ENCODE peak calls at places on chromosome 7, in nine cellular contexts. One of them, this sample, is unnamed.
A peak's percentile ranks its signal among the peaks of the same experiment; 100 is the strongest.

GRCh38 chr7:12357508-12357907 is 46.2 kb downstream of the VWDE start:
- DNase-seq in GM13977: peak; percentile 12
- DNase-seq in endothelial cell: no peak
- DNase-seq in CD8-positive, alpha-beta T cell: no peak
- DNase-seq in lower leg skin: no peak
- DNase-seq in astrocyte of the cerebellum: no peak
- DNase-seq in cardiac fibroblast: no peak
- DNase-seq in AG04449: no peak
- DNase-seq in upper lobe of left lung: no peak
- DNase-seq in this sample: no peak

GRCh38 chr7:148623586-148624282 is 33.2 kb downstream of the C7orf33 start:
- DNase-seq in GM13977: no peak
- DNase-seq in endothelial cell: no peak
- DNase-seq in CD8-positive, alpha-beta T cell: no peak
- DNase-seq in lower leg skin: no peak
- DNase-seq in astrocyte of the cerebellum: peak; percentile 63
- DNase-seq in cardiac fibroblast: peak; percentile 58
- DNase-seq in AG04449: no peak
- DNase-seq in upper lobe of left lung: no peak
- DNase-seq in this sample: no peak

GRCh38 chr7:157474685-157475084 is 137.9 kb downstream of the DNAJB6 start:
- DNase-seq in GM13977: no peak
- DNase-seq in endothelial cell: no peak
- DNase-seq in CD8-positive, alpha-beta T cell: no peak
- DNase-seq in lower leg skin: no peak
- DNase-seq in astrocyte of the cerebellum: no peak
- DNase-seq in cardiac fibroblast: no peak
- DNase-seq in AG04449: no peak
- DNase-seq in upper lobe of left lung: no peak
- DNase-seq in this sample: no peak

GRCh38 chr7:4694653-4695335 is 12.7 kb downstream of the FOXK1 start:
- DNase-seq in GM13977: no peak
- DNase-seq in endothelial cell: no peak
- DNase-seq in CD8-positive, alpha-beta T cell: no peak
- DNase-seq in lower leg skin: peak; percentile 76
- DNase-seq in astrocyte of the cerebellum: peak; percentile 69
- DNase-seq in cardiac fibroblast: peak; percentile 87
- DNase-seq in AG04449: no peak
- DNase-seq in upper lobe of left lung: no peak
- DNase-seq in this sample: no peak

GRCh38 chr7:2715341-2716231 is 27.6 kb downstream of the AMZ1 start:
- DNase-seq in GM13977: peak; percentile 70
- DNase-seq in endothelial cell: no peak
- DNase-seq in CD8-positive, alpha-beta T cell: peak; percentile 25
- DNase-seq in lower leg skin: no peak
- DNase-seq in astrocyte of the cerebellum: no peak
- DNase-seq in cardiac fibroblast: no peak
- DNase-seq in AG04449: no peak
- DNase-seq in upper lobe of left lung: no peak
- DNase-seq in this sample: no peak

GRCh38 chr7:108263364-108263951 is 133.3 kb upstream of the LAMB4 start:
- DNase-seq in GM13977: no peak
- DNase-seq in endothelial cell: no peak
- DNase-seq in CD8-positive, alpha-beta T cell: no peak
- DNase-seq in lower leg skin: no peak
- DNase-seq in astrocyte of the cerebellum: no peak
- DNase-seq in cardiac fibroblast: no peak
- DNase-seq in AG04449: no peak
- DNase-seq in upper lobe of left lung: peak; percentile 10
- DNase-seq in this sample: no peak

GRCh38 chr7:8251195-8251594 is 10.8 kb downstream of the ICA1 start:
- DNase-seq in GM13977: no peak
- DNase-seq in endothelial cell: no peak
- DNase-seq in CD8-positive, alpha-beta T cell: no peak
- DNase-seq in lower leg skin: no peak
- DNase-seq in astrocyte of the cerebellum: no peak
- DNase-seq in cardiac fibroblast: no peak
- DNase-seq in AG04449: no peak
- DNase-seq in upper lobe of left lung: no peak
- DNase-seq in this sample: no peak

GRCh38 chr7:138865843-138866242 is 67.8 kb upstream of the ATP6V0A4 start:
- DNase-seq in GM13977: peak; percentile 72
- DNase-seq in endothelial cell: no peak
- DNase-seq in CD8-positive, alpha-beta T cell: peak; percentile 19
- DNase-seq in lower leg skin: no peak
- DNase-seq in astrocyte of the cerebellum: no peak
- DNase-seq in cardiac fibroblast: no peak
- DNase-seq in AG04449: no peak
- DNase-seq in upper lobe of left lung: no peak
- DNase-seq in this sample: no peak

GRCh38 chr7:151311294-151311864 is 30.2 kb upstream of the NUB1 start:
- DNase-seq in GM13977: no peak
- DNase-seq in endothelial cell: peak; percentile 45
- DNase-seq in CD8-positive, alpha-beta T cell: no peak
- DNase-seq in lower leg skin: no peak
- DNase-seq in astrocyte of the cerebellum: no peak
- DNase-seq in cardiac fibroblast: no peak
- DNase-seq in AG04449: no peak
- DNase-seq in upper lobe of left lung: no peak
- DNase-seq in this sample: no peak

GRCh38 chr7:148474421-148474820 is 116.1 kb upstream of the C7orf33 start:
- DNase-seq in GM13977: no peak
- DNase-seq in endothelial cell: no peak
- DNase-seq in CD8-positive, alpha-beta T cell: no peak
- DNase-seq in lower leg skin: no peak
- DNase-seq in astrocyte of the cerebellum: no peak
- DNase-seq in cardiac fibroblast: no peak
- DNase-seq in AG04449: no peak
- DNase-seq in upper lobe of left lung: no peak
- DNase-seq in this sample: peak; percentile 29

GRCh38 chr7:17598846-17599245 is 300.4 kb downstream of the AHR start:
- DNase-seq in GM13977: no peak
- DNase-seq in endothelial cell: no peak
- DNase-seq in CD8-positive, alpha-beta T cell: no peak
- DNase-seq in lower leg skin: no peak
- DNase-seq in astrocyte of the cerebellum: no peak
- DNase-seq in cardiac fibroblast: no peak
- DNase-seq in AG04449: no peak
- DNase-seq in upper lobe of left lung: no peak
- DNase-seq in this sample: no peak

GRCh38 chr7:17599733-17600685 is 301.6 kb downstream of the AHR start:
- DNase-seq in GM13977: no peak
- DNase-seq in endothelial cell: no peak
- DNase-seq in CD8-positive, alpha-beta T cell: no peak
- DNase-seq in lower leg skin: no peak
- DNase-seq in astrocyte of the cerebellum: peak; percentile 96
- DNase-seq in cardiac fibroblast: peak; percentile 95
- DNase-seq in AG04449: peak; percentile 90
- DNase-seq in upper lobe of left lung: no peak
- DNase-seq in this sample: no peak

GRCh38 chr7:151711906-151712771 is 164.8 kb downstream of the PRKAG2 start:
- DNase-seq in GM13977: no peak
- DNase-seq in endothelial cell: no peak
- DNase-seq in CD8-positive, alpha-beta T cell: no peak
- DNase-seq in lower leg skin: no peak
- DNase-seq in astrocyte of the cerebellum: no peak
- DNase-seq in cardiac fibroblast: no peak
- DNase-seq in AG04449: no peak
- DNase-seq in upper lobe of left lung: peak; percentile 87
- DNase-seq in this sample: no peak

GRCh38 chr7:1894906-1895663 is 225.0 kb downstream of the ELFN1 start:
- DNase-seq in GM13977: no peak
- DNase-seq in endothelial cell: no peak
- DNase-seq in CD8-positive, alpha-beta T cell: no peak
- DNase-seq in lower leg skin: no peak
- DNase-seq in astrocyte of the cerebellum: no peak
- DNase-seq in cardiac fibroblast: no peak
- DNase-seq in AG04449: no peak
- DNase-seq in upper lobe of left lung: no peak
- DNase-seq in this sample: no peak

GRCh38 chr7:57308631-57309408 is 141.2 kb upstream of the ZNF716 start:
- DNase-seq in GM13977: no peak
- DNase-seq in endothelial cell: no peak
- DNase-seq in CD8-positive, alpha-beta T cell: no peak
- DNase-seq in lower leg skin: no peak
- DNase-seq in astrocyte of the cerebellum: no peak
- DNase-seq in cardiac fibroblast: no peak
- DNase-seq in AG04449: no peak
- DNase-seq in upper lobe of left lung: no peak
- DNase-seq in this sample: no peak

GRCh38 chr7:76506081-76506440 is 4.3 kb upstream of the UPK3B start:
- DNase-seq in GM13977: no peak
- DNase-seq in endothelial cell: no peak
- DNase-seq in CD8-positive, alpha-beta T cell: no peak
- DNase-seq in lower leg skin: no peak
- DNase-seq in astrocyte of the cerebellum: no peak
- DNase-seq in cardiac fibroblast: no peak
- DNase-seq in AG04449: no peak
- DNase-seq in upper lobe of left lung: peak; percentile 12
- DNase-seq in this sample: no peak

GRCh38 chr7:107186242-107186641 is 17.4 kb downstream of the HBP1 start:
- DNase-seq in GM13977: no peak
- DNase-seq in endothelial cell: no peak
- DNase-seq in CD8-positive, alpha-beta T cell: no peak
- DNase-seq in lower leg skin: no peak
- DNase-seq in astrocyte of the cerebellum: no peak
- DNase-seq in cardiac fibroblast: no peak
- DNase-seq in AG04449: no peak
- DNase-seq in upper lobe of left lung: no peak
- DNase-seq in this sample: no peak

GRCh38 chr7:129401228-129401967 is 32.8 kb upstream of the STRIP2 start:
- DNase-seq in GM13977: no peak
- DNase-seq in endothelial cell: no peak
- DNase-seq in CD8-positive, alpha-beta T cell: no peak
- DNase-seq in lower leg skin: no peak
- DNase-seq in astrocyte of the cerebellum: no peak
- DNase-seq in cardiac fibroblast: no peak
- DNase-seq in AG04449: no peak
- DNase-seq in upper lobe of left lung: no peak
- DNase-seq in this sample: no peak

GRCh38 chr7:29806131-29806792 is at the start of gene WIPF3:
- DNase-seq in GM13977: peak; percentile 39
- DNase-seq in endothelial cell: peak; percentile 55
- DNase-seq in CD8-positive, alpha-beta T cell: no peak
- DNase-seq in lower leg skin: no peak
- DNase-seq in astrocyte of the cerebellum: no peak
- DNase-seq in cardiac fibroblast: peak; percentile 4
- DNase-seq in AG04449: no peak
- DNase-seq in upper lobe of left lung: peak; percentile 86
- DNase-seq in this sample: peak; percentile 38
- TF ChIP-seq CTCF in GM13977: no peak
- TF ChIP-seq CTCF in endothelial cell: no peak
- TF ChIP-seq CTCF in CD8-positive, alpha-beta T cell: no peak
- TF ChIP-seq CTCF in lower leg skin: no peak
- TF ChIP-seq CTCF in astrocyte of the cerebellum: no peak
- TF ChIP-seq CTCF in cardiac fibroblast: no peak
- TF ChIP-seq CTCF in AG04449: no peak
- TF ChIP-seq CTCF in upper lobe of left lung: no peak
- TF ChIP-seq CTCF in this sample: no peak

DNA sequence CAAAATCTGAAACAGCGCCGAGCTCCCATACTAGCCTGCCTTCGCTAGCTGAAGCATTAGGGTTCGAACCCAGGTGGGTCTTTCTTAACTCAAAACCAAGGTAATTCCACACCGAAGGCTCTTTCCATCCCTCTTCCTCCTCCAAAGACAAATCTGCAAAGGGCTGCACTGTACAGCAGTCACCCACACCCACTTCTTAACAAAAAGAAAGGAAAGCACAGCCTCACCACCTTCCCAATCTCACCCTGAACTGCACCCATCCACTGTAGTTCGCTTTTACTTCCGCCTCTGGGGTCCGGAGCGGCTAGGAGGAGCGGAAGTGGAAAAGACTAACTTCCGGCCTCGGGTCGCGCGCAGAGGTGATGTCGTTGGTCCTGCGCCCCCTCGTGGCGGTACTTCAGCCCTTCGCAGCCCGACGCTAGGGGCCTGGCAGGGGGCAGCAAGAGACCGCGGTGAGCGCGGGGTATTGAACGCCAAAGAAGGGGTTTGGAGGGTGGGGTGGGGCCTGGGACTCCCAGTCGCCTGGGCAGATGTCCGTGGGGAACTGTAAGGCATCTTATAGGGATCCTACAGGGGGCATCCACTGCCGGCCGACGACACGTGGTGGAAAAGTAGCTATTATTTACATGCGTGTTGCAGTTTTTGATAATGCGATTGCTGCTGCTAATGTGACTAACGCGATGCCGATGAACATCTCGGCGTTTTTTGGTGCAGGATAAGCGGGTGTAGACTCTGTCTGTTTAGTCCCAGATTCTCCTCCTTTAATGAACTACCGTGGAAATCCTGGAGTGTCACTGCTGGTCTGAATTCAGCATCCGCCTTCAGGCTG is at the start of gene MTERF1:
- DNase-seq in GM13977: peak; percentile 86
- DNase-seq in endothelial cell: peak; percentile 91
- DNase-seq in CD8-positive, alpha-beta T cell: peak; percentile 91
- DNase-seq in lower leg skin: peak; percentile 88
- DNase-seq in astrocyte of the cerebellum: peak; percentile 82
- DNase-seq in cardiac fibroblast: peak; percentile 95
- DNase-seq in AG04449: peak; percentile 34
- DNase-seq in upper lobe of left lung: peak; percentile 95
- DNase-seq in this sample: peak; percentile 94
- TF ChIP-seq CTCF in GM13977: peak; percentile 100
- TF ChIP-seq CTCF in endothelial cell: peak; percentile 94
- TF ChIP-seq CTCF in CD8-positive, alpha-beta T cell: peak; percentile 97
- TF ChIP-seq CTCF in lower leg skin: peak; percentile 80
- TF ChIP-seq CTCF in astrocyte of the cerebellum: peak; percentile 96
- TF ChIP-seq CTCF in cardiac fibroblast: peak; percentile 96
- TF ChIP-seq CTCF in AG04449: peak; percentile 99
- TF ChIP-seq CTCF in upper lobe of left lung: peak; percentile 90
- TF ChIP-seq CTCF in this sample: peak; percentile 96

GRCh38 chr7:118169146-118169545 is 14.8 kb upstream of the LSM8 start:
- DNase-seq in GM13977: no peak
- DNase-seq in endothelial cell: no peak
- DNase-seq in CD8-positive, alpha-beta T cell: no peak
- DNase-seq in lower leg skin: no peak
- DNase-seq in astrocyte of the cerebellum: no peak
- DNase-seq in cardiac fibroblast: peak; percentile 5
- DNase-seq in AG04449: no peak
- DNase-seq in upper lobe of left lung: no peak
- DNase-seq in this sample: no peak
- TF ChIP-seq CTCF in GM13977: no peak
- TF ChIP-seq CTCF in endothelial cell: no peak
- TF ChIP-seq CTCF in CD8-positive, alpha-beta T cell: no peak
- TF ChIP-seq CTCF in lower leg skin: no peak
- TF ChIP-seq CTCF in astrocyte of the cerebellum: peak; percentile 4
- TF ChIP-seq CTCF in cardiac fibroblast: no peak
- TF ChIP-seq CTCF in AG04449: no peak
- TF ChIP-seq CTCF in upper lobe of left lung: no peak
- TF ChIP-seq CTCF in this sample: no peak

GRCh38 chr7:134515569-134516468 is 11.5 kb upstream of the AKR1B10 start:
- DNase-seq in GM13977: no peak
- DNase-seq in endothelial cell: no peak
- DNase-seq in CD8-positive, alpha-beta T cell: no peak
- DNase-seq in lower leg skin: no peak
- DNase-seq in astrocyte of the cerebellum: peak; percentile 60
- DNase-seq in cardiac fibroblast: peak; percentile 80
- DNase-seq in AG04449: peak; percentile 59
- DNase-seq in upper lobe of left lung: no peak
- DNase-seq in this sample: no peak

GRCh38 chr7:134514663-134515062 is 12.7 kb upstream of the AKR1B10 start:
- DNase-seq in GM13977: peak; percentile 64
- DNase-seq in endothelial cell: peak; percentile 57
- DNase-seq in CD8-positive, alpha-beta T cell: no peak
- DNase-seq in lower leg skin: no peak
- DNase-seq in astrocyte of the cerebellum: peak; percentile 71
- DNase-seq in cardiac fibroblast: peak; percentile 88
- DNase-seq in AG04449: peak; percentile 31
- DNase-seq in upper lobe of left lung: no peak
- DNase-seq in this sample: peak; percentile 38

GRCh38 chr7:134520130-134520529 is 7.2 kb upstream of the AKR1B10 start:
- DNase-seq in GM13977: no peak
- DNase-seq in endothelial cell: no peak
- DNase-seq in CD8-positive, alpha-beta T cell: no peak
- DNase-seq in lower leg skin: no peak
- DNase-seq in astrocyte of the cerebellum: no peak
- DNase-seq in cardiac fibroblast: peak; percentile 34
- DNase-seq in AG04449: no peak
- DNase-seq in upper lobe of left lung: no peak
- DNase-seq in this sample: no peak
- TF ChIP-seq CTCF in GM13977: no peak
- TF ChIP-seq CTCF in endothelial cell: no peak
- TF ChIP-seq CTCF in CD8-positive, alpha-beta T cell: no peak
- TF ChIP-seq CTCF in lower leg skin: no peak
- TF ChIP-seq CTCF in astrocyte of the cerebellum: peak; percentile 1
- TF ChIP-seq CTCF in cardiac fibroblast: no peak
- TF ChIP-seq CTCF in AG04449: no peak
- TF ChIP-seq CTCF in upper lobe of left lung: no peak
- TF ChIP-seq CTCF in this sample: no peak

This sample was measured in neural crest cell.